ENCODE peak calls at places on chromosomes 1 and 21, in five cellular contexts. One of them, this sample, is unnamed.

GRCh38 chr1:207007352-207008033 is 25.1 kb downstream of the C1orf116 start:
- DNase-seq in cardiac fibroblast: peak
- DNase-seq in NCI-H2029 treated with DMSO at 0.1 percent for 48 hours: no peak
- DNase-seq in Calu3: peak
- DNase-seq in EH: peak
- DNase-seq in this sample: peak

GRCh38 chr1:6113116-6113515 is 67.0 kb downstream of the CHD5 start:
- DNase-seq in Calu3: no peak
- DNase-seq in EH: no peak
- DNase-seq in NCI-H2029 treated with DMSO at 0.1 percent for 48 hours: no peak
- DNase-seq in cardiac fibroblast: no peak
- DNase-seq in this sample: no peak

GRCh38 chr1:80318108-80318507 is 1311.6 kb upstream of the ADGRL4 start:
- DNase-seq in NCI-H2029 treated with DMSO at 0.1 percent for 48 hours: no peak
- DNase-seq in cardiac fibroblast: no peak
- DNase-seq in Calu3: no peak
- DNase-seq in EH: no peak
- DNase-seq in this sample: no peak

GRCh38 chr1:109438798-109439297 is 12.6 kb upstream of the PSMA5 start:
- DNase-seq in cardiac fibroblast: peak
- DNase-seq in EH: peak
- DNase-seq in Calu3: no peak
- DNase-seq in NCI-H2029 treated with DMSO at 0.1 percent for 48 hours: no peak
- DNase-seq in this sample: peak

GRCh38 chr1:113744114-113744513 is 15.2 kb downstream of the PHTF1 start:
- DNase-seq in Calu3: no peak
- DNase-seq in EH: no peak
- DNase-seq in cardiac fibroblast: no peak
- DNase-seq in NCI-H2029 treated with DMSO at 0.1 percent for 48 hours: no peak
- DNase-seq in this sample: no peak

GRCh38 chr1:229661022-229661877 is 35.2 kb downstream of the URB2 start:
- DNase-seq in Calu3: peak
- DNase-seq in NCI-H2029 treated with DMSO at 0.1 percent for 48 hours: peak
- DNase-seq in cardiac fibroblast: peak
- DNase-seq in EH: peak
- DNase-seq in this sample: peak

GRCh38 chr21:15825699-15826098 is 95.9 kb downstream of the USP25 start:
- DNase-seq in NCI-H2029 treated with DMSO at 0.1 percent for 48 hours: no peak
- DNase-seq in Calu3: no peak
- DNase-seq in cardiac fibroblast: no peak
- DNase-seq in EH: no peak
- DNase-seq in this sample: no peak

GRCh38 chr21:37866027-37866426 is 50.2 kb downstream of the KCNJ6 start:
- DNase-seq in NCI-H2029 treated with DMSO at 0.1 percent for 48 hours: no peak
- DNase-seq in EH: no peak
- DNase-seq in Calu3: no peak
- DNase-seq in cardiac fibroblast: no peak
- DNase-seq in this sample: no peak

GRCh38 chr1:8817413-8818324 is at the start of gene RERE:
- DNase-seq in cardiac fibroblast: peak
- DNase-seq in EH: peak
- DNase-seq in Calu3: peak
- DNase-seq in NCI-H2029 treated with DMSO at 0.1 percent for 48 hours: peak
- DNase-seq in this sample: peak